ENCODE peak calls at places on chromosomes 13 and 19, in seven cellular contexts. One of them, this sample, is unnamed.

GRCh38 chr19:2478324-2478755 is 2.4 kb downstream of the GADD45B start:
- DNase-seq in activated T-helper 1 cell treated with Interleukin-2 at 50 U/mL for 16 hours: peak
- DNase-seq in suprapubic skin: peak
- DNase-seq in amniotic epithelial cell: peak
- DNase-seq in activated CD4-positive, alpha-beta T cell treated with anti-CD3 and anti-CD28 coated beads, Interleukin-2, amount 50 U/mL, for 24 hours: no peak
- DNase-seq in EL: peak
- DNase-seq in NB4: peak
- DNase-seq in this sample: no peak

GRCh38 chr19:48479686-48480085 is 10.5 kb downstream of the CYTH2 start:
- DNase-seq in activated T-helper 1 cell treated with Interleukin-2 at 50 U/mL for 16 hours: no peak
- DNase-seq in NB4: no peak
- DNase-seq in EL: no peak
- DNase-seq in activated CD4-positive, alpha-beta T cell treated with anti-CD3 and anti-CD28 coated beads, Interleukin-2, amount 50 U/mL, for 24 hours: no peak
- DNase-seq in amniotic epithelial cell: no peak
- DNase-seq in suprapubic skin: no peak
- DNase-seq in this sample: no peak

GRCh38 chr19:55619264-55619663 is 5.1 kb downstream of the ZNF784 start:
- DNase-seq in amniotic epithelial cell: peak
- DNase-seq in EL: no peak
- DNase-seq in activated CD4-positive, alpha-beta T cell treated with anti-CD3 and anti-CD28 coated beads, Interleukin-2, amount 50 U/mL, for 24 hours: no peak
- DNase-seq in NB4: no peak
- DNase-seq in activated T-helper 1 cell treated with Interleukin-2 at 50 U/mL for 16 hours: no peak
- DNase-seq in suprapubic skin: no peak
- DNase-seq in this sample: peak

GRCh38 chr13:106083620-106084350 is 451.7 kb downstream of the EFNB2 start:
- DNase-seq in activated T-helper 1 cell treated with Interleukin-2 at 50 U/mL for 16 hours: no peak
- DNase-seq in NB4: peak
- DNase-seq in amniotic epithelial cell: peak
- DNase-seq in EL: peak
- DNase-seq in activated CD4-positive, alpha-beta T cell treated with anti-CD3 and anti-CD28 coated beads, Interleukin-2, amount 50 U/mL, for 24 hours: no peak
- DNase-seq in suprapubic skin: no peak
- DNase-seq in this sample: peak

GRCh38 chr19:46599716-46600392 is 1.3 kb upstream of the CALM3 start:
- DNase-seq in suprapubic skin: no peak
- DNase-seq in EL: no peak
- DNase-seq in activated T-helper 1 cell treated with Interleukin-2 at 50 U/mL for 16 hours: no peak
- DNase-seq in NB4: no peak
- DNase-seq in amniotic epithelial cell: no peak
- DNase-seq in activated CD4-positive, alpha-beta T cell treated with anti-CD3 and anti-CD28 coated beads, Interleukin-2, amount 50 U/mL, for 24 hours: no peak
- DNase-seq in this sample: no peak

GRCh38 chr13:24064258-24064860 is 96.2 kb upstream of the SPATA13 start:
- DNase-seq in suprapubic skin: no peak
- DNase-seq in activated T-helper 1 cell treated with Interleukin-2 at 50 U/mL for 16 hours: no peak
- DNase-seq in NB4: peak
- DNase-seq in activated CD4-positive, alpha-beta T cell treated with anti-CD3 and anti-CD28 coated beads, Interleukin-2, amount 50 U/mL, for 24 hours: no peak
- DNase-seq in EL: no peak
- DNase-seq in amniotic epithelial cell: no peak
- DNase-seq in this sample: no peak

GRCh38 chr19:1962674-1963073 is 21.7 kb downstream of the CSNK1G2 start:
- DNase-seq in amniotic epithelial cell: no peak
- DNase-seq in NB4: no peak
- DNase-seq in EL: no peak
- DNase-seq in activated CD4-positive, alpha-beta T cell treated with anti-CD3 and anti-CD28 coated beads, Interleukin-2, amount 50 U/mL, for 24 hours: no peak
- DNase-seq in suprapubic skin: no peak
- DNase-seq in activated T-helper 1 cell treated with Interleukin-2 at 50 U/mL for 16 hours: no peak
- DNase-seq in this sample: no peak

GRCh38 chr19:11197291-11198174 is at the start of gene KANK2:
- DNase-seq in suprapubic skin: peak
- DNase-seq in activated T-helper 1 cell treated with Interleukin-2 at 50 U/mL for 16 hours: peak
- DNase-seq in NB4: peak
- DNase-seq in EL: peak
- DNase-seq in amniotic epithelial cell: peak
- DNase-seq in activated CD4-positive, alpha-beta T cell treated with anti-CD3 and anti-CD28 coated beads, Interleukin-2, amount 50 U/mL, for 24 hours: peak
- DNase-seq in this sample: peak

GRCh38 chr19:33416307-33417215 is 43.1 kb downstream of the CEBPG start:
- DNase-seq in amniotic epithelial cell: peak
- DNase-seq in activated T-helper 1 cell treated with Interleukin-2 at 50 U/mL for 16 hours: peak
- DNase-seq in suprapubic skin: no peak
- DNase-seq in activated CD4-positive, alpha-beta T cell treated with anti-CD3 and anti-CD28 coated beads, Interleukin-2, amount 50 U/mL, for 24 hours: peak
- DNase-seq in EL: peak
- DNase-seq in NB4: peak
- DNase-seq in this sample: peak

GRCh38 chr19:38788478-38789243 is at the start of gene LGALS7B:
- DNase-seq in NB4: no peak
- DNase-seq in suprapubic skin: peak
- DNase-seq in activated CD4-positive, alpha-beta T cell treated with anti-CD3 and anti-CD28 coated beads, Interleukin-2, amount 50 U/mL, for 24 hours: no peak
- DNase-seq in amniotic epithelial cell: no peak
- DNase-seq in EL: no peak
- DNase-seq in activated T-helper 1 cell treated with Interleukin-2 at 50 U/mL for 16 hours: no peak
- DNase-seq in this sample: no peak

GRCh38 chr19:37077929-37078716 is at the start of gene ZNF420:
- DNase-seq in amniotic epithelial cell: peak
- DNase-seq in suprapubic skin: peak
- DNase-seq in activated T-helper 1 cell treated with Interleukin-2 at 50 U/mL for 16 hours: peak
- DNase-seq in EL: peak
- DNase-seq in activated CD4-positive, alpha-beta T cell treated with anti-CD3 and anti-CD28 coated beads, Interleukin-2, amount 50 U/mL, for 24 hours: peak
- DNase-seq in NB4: peak
- DNase-seq in this sample: peak

GRCh38 chr13:36819811-36820140 is 754 bp downstream of the RFXAP start:
- DNase-seq in EL: peak
- DNase-seq in activated CD4-positive, alpha-beta T cell treated with anti-CD3 and anti-CD28 coated beads, Interleukin-2, amount 50 U/mL, for 24 hours: no peak
- DNase-seq in suprapubic skin: no peak
- DNase-seq in amniotic epithelial cell: peak
- DNase-seq in activated T-helper 1 cell treated with Interleukin-2 at 50 U/mL for 16 hours: peak
- DNase-seq in NB4: peak
- DNase-seq in this sample: no peak

GRCh38 chr19:10290876-10291553 is 1.3 kb downstream of the ICAM5 start:
- DNase-seq in amniotic epithelial cell: no peak
- DNase-seq in suprapubic skin: peak
- DNase-seq in NB4: peak
- DNase-seq in activated CD4-positive, alpha-beta T cell treated with anti-CD3 and anti-CD28 coated beads, Interleukin-2, amount 50 U/mL, for 24 hours: no peak
- DNase-seq in EL: peak
- DNase-seq in activated T-helper 1 cell treated with Interleukin-2 at 50 U/mL for 16 hours: no peak
- DNase-seq in this sample: peak

GRCh38 chr19:51122112-51122981 is 2.4 kb upstream of the SIGLEC9 start:
- DNase-seq in activated CD4-positive, alpha-beta T cell treated with anti-CD3 and anti-CD28 coated beads, Interleukin-2, amount 50 U/mL, for 24 hours: no peak
- DNase-seq in NB4: peak
- DNase-seq in EL: no peak
- DNase-seq in amniotic epithelial cell: peak
- DNase-seq in activated T-helper 1 cell treated with Interleukin-2 at 50 U/mL for 16 hours: no peak
- DNase-seq in suprapubic skin: no peak
- DNase-seq in this sample: no peak

GRCh38 chr19:50794074-50794777 is 4.0 kb downstream of the ACP4 start:
- DNase-seq in activated T-helper 1 cell treated with Interleukin-2 at 50 U/mL for 16 hours: no peak
- DNase-seq in NB4: peak
- DNase-seq in amniotic epithelial cell: no peak
- DNase-seq in EL: peak
- DNase-seq in activated CD4-positive, alpha-beta T cell treated with anti-CD3 and anti-CD28 coated beads, Interleukin-2, amount 50 U/mL, for 24 hours: no peak
- DNase-seq in suprapubic skin: no peak
- DNase-seq in this sample: no peak

GRCh38 chr13:60591348-60591747 is 194.3 kb downstream of the TDRD3 start:
- DNase-seq in EL: peak
- DNase-seq in suprapubic skin: no peak
- DNase-seq in NB4: peak
- DNase-seq in amniotic epithelial cell: no peak
- DNase-seq in activated T-helper 1 cell treated with Interleukin-2 at 50 U/mL for 16 hours: no peak
- DNase-seq in activated CD4-positive, alpha-beta T cell treated with anti-CD3 and anti-CD28 coated beads, Interleukin-2, amount 50 U/mL, for 24 hours: no peak
- DNase-seq in this sample: peak

GRCh38 chr19:42051166-42052115 is 18.6 kb downstream of the GRIK5 start:
- DNase-seq in activated T-helper 1 cell treated with Interleukin-2 at 50 U/mL for 16 hours: no peak
- DNase-seq in amniotic epithelial cell: peak
- DNase-seq in NB4: no peak
- DNase-seq in EL: peak
- DNase-seq in activated CD4-positive, alpha-beta T cell treated with anti-CD3 and anti-CD28 coated beads, Interleukin-2, amount 50 U/mL, for 24 hours: no peak
- DNase-seq in suprapubic skin: no peak
- DNase-seq in this sample: peak

GRCh38 chr19:51093510-51094345 is 11.0 kb upstream of the KLK14 start:
- DNase-seq in activated CD4-positive, alpha-beta T cell treated with anti-CD3 and anti-CD28 coated beads, Interleukin-2, amount 50 U/mL, for 24 hours: no peak
- DNase-seq in activated T-helper 1 cell treated with Interleukin-2 at 50 U/mL for 16 hours: no peak
- DNase-seq in NB4: no peak
- DNase-seq in suprapubic skin: no peak
- DNase-seq in EL: no peak
- DNase-seq in amniotic epithelial cell: no peak
- DNase-seq in this sample: no peak

GRCh38 chr19:29851769-29852521 is 40.2 kb downstream of the CCNE1 start:
- DNase-seq in activated CD4-positive, alpha-beta T cell treated with anti-CD3 and anti-CD28 coated beads, Interleukin-2, amount 50 U/mL, for 24 hours: no peak
- DNase-seq in EL: no peak
- DNase-seq in amniotic epithelial cell: no peak
- DNase-seq in suprapubic skin: no peak
- DNase-seq in NB4: no peak
- DNase-seq in activated T-helper 1 cell treated with Interleukin-2 at 50 U/mL for 16 hours: no peak
- DNase-seq in this sample: no peak

GRCh38 chr19:2607712-2608601 is 94.5 kb downstream of the GNG7 start:
- DNase-seq in activated T-helper 1 cell treated with Interleukin-2 at 50 U/mL for 16 hours: peak
- DNase-seq in suprapubic skin: no peak
- DNase-seq in activated CD4-positive, alpha-beta T cell treated with anti-CD3 and anti-CD28 coated beads, Interleukin-2, amount 50 U/mL, for 24 hours: peak
- DNase-seq in NB4: no peak
- DNase-seq in amniotic epithelial cell: no peak
- DNase-seq in EL: no peak
- DNase-seq in this sample: no peak

GRCh38 chr13:28719656-28720055 is 886 bp upstream of the SLC46A3 start:
- DNase-seq in EL: peak
- DNase-seq in amniotic epithelial cell: peak
- DNase-seq in activated T-helper 1 cell treated with Interleukin-2 at 50 U/mL for 16 hours: no peak
- DNase-seq in NB4: no peak
- DNase-seq in suprapubic skin: no peak
- DNase-seq in activated CD4-positive, alpha-beta T cell treated with anti-CD3 and anti-CD28 coated beads, Interleukin-2, amount 50 U/mL, for 24 hours: no peak
- DNase-seq in this sample: peak

GRCh38 chr13:42119875-42120274 is 71.4 kb downstream of the DGKH start:
- DNase-seq in suprapubic skin: no peak
- DNase-seq in activated T-helper 1 cell treated with Interleukin-2 at 50 U/mL for 16 hours: no peak
- DNase-seq in activated CD4-positive, alpha-beta T cell treated with anti-CD3 and anti-CD28 coated beads, Interleukin-2, amount 50 U/mL, for 24 hours: no peak
- DNase-seq in amniotic epithelial cell: no peak
- DNase-seq in EL: no peak
- DNase-seq in NB4: no peak
- DNase-seq in this sample: no peak

GRCh38 chr13:100235311-100235901 is 146.5 kb downstream of the PCCA start:
- DNase-seq in activated CD4-positive, alpha-beta T cell treated with anti-CD3 and anti-CD28 coated beads, Interleukin-2, amount 50 U/mL, for 24 hours: peak
- DNase-seq in amniotic epithelial cell: peak
- DNase-seq in suprapubic skin: no peak
- DNase-seq in NB4: peak
- DNase-seq in activated T-helper 1 cell treated with Interleukin-2 at 50 U/mL for 16 hours: no peak
- DNase-seq in EL: peak
- DNase-seq in this sample: peak

GRCh38 chr19:5154129-5154798 is 185.4 kb downstream of the KDM4B start:
- DNase-seq in suprapubic skin: no peak
- DNase-seq in activated CD4-positive, alpha-beta T cell treated with anti-CD3 and anti-CD28 coated beads, Interleukin-2, amount 50 U/mL, for 24 hours: no peak
- DNase-seq in amniotic epithelial cell: no peak
- DNase-seq in EL: peak
- DNase-seq in activated T-helper 1 cell treated with Interleukin-2 at 50 U/mL for 16 hours: no peak
- DNase-seq in NB4: peak
- DNase-seq in this sample: peak

GRCh38 chr13:37134411-37135041 is 29.1 kb upstream of the CSNK1A1L start:
- DNase-seq in suprapubic skin: no peak
- DNase-seq in amniotic epithelial cell: peak
- DNase-seq in EL: peak
- DNase-seq in activated T-helper 1 cell treated with Interleukin-2 at 50 U/mL for 16 hours: no peak
- DNase-seq in NB4: no peak
- DNase-seq in activated CD4-positive, alpha-beta T cell treated with anti-CD3 and anti-CD28 coated beads, Interleukin-2, amount 50 U/mL, for 24 hours: no peak
- DNase-seq in this sample: peak

GRCh38 chr13:77975358-77976042 is 56.9 kb upstream of the EDNRB start:
- DNase-seq in amniotic epithelial cell: no peak
- DNase-seq in NB4: no peak
- DNase-seq in activated CD4-positive, alpha-beta T cell treated with anti-CD3 and anti-CD28 coated beads, Interleukin-2, amount 50 U/mL, for 24 hours: no peak
- DNase-seq in activated T-helper 1 cell treated with Interleukin-2 at 50 U/mL for 16 hours: no peak
- DNase-seq in suprapubic skin: no peak
- DNase-seq in EL: no peak
- DNase-seq in this sample: no peak

GRCh38 chr13:63198076-63198475 is 1782.4 kb upstream of the PCDH20 start:
- DNase-seq in activated T-helper 1 cell treated with Interleukin-2 at 50 U/mL for 16 hours: no peak
- DNase-seq in activated CD4-positive, alpha-beta T cell treated with anti-CD3 and anti-CD28 coated beads, Interleukin-2, amount 50 U/mL, for 24 hours: no peak
- DNase-seq in EL: no peak
- DNase-seq in suprapubic skin: no peak
- DNase-seq in amniotic epithelial cell: no peak
- DNase-seq in NB4: no peak
- DNase-seq in this sample: no peak

GRCh38 chr13:27309401-27309958 is 38.9 kb downstream of the RASL11A start:
- DNase-seq in activated CD4-positive, alpha-beta T cell treated with anti-CD3 and anti-CD28 coated beads, Interleukin-2, amount 50 U/mL, for 24 hours: no peak
- DNase-seq in activated T-helper 1 cell treated with Interleukin-2 at 50 U/mL for 16 hours: no peak
- DNase-seq in suprapubic skin: no peak
- DNase-seq in EL: no peak
- DNase-seq in amniotic epithelial cell: no peak
- DNase-seq in NB4: no peak
- DNase-seq in this sample: no peak

GRCh38 chr13:31361673-31362072 is 161.9 kb downstream of the B3GLCT start:
- DNase-seq in NB4: no peak
- DNase-seq in activated T-helper 1 cell treated with Interleukin-2 at 50 U/mL for 16 hours: no peak
- DNase-seq in suprapubic skin: no peak
- DNase-seq in EL: no peak
- DNase-seq in amniotic epithelial cell: no peak
- DNase-seq in activated CD4-positive, alpha-beta T cell treated with anti-CD3 and anti-CD28 coated beads, Interleukin-2, amount 50 U/mL, for 24 hours: no peak
- DNase-seq in this sample: no peak